ENCODE peak calls at places on chromosomes 16 and 17, in ten cellular contexts. W, E, S, L, Y, B, M, N, K and Z are unnamed samples.

GRCh38 chr16:30166202-30166902 is 17.1 kb upstream of the CORO1A start:
- DNase-seq in S (no peak), E (no peak), N (no peak), L (peak), W (no peak), K (no peak), B (no peak), M (no peak), Y (no peak), Z (peak)

GRCh38 chr17:622356-622755 is 92.3 kb downstream of the VPS53 start:
- DNase-seq in B (no peak), K (peak), E (no peak), W (peak), N (peak), S (peak), M (no peak), Y (no peak), L (peak), Z (no peak)

GRCh38 chr17:72111374-72111773 is 9.4 kb upstream of the SOX9 start:
- DNase-seq in B (no peak), W (no peak), S (no peak), N (no peak), L (no peak), K (no peak), M (no peak), Y (no peak), E (no peak), Z (no peak)

GRCh38 chr17:57286372-57287105 is 30.2 kb downstream of the MSI2 start:
- DNase-seq in L (no peak), W (peak), E (no peak), S (no peak), K (no peak), Y (no peak), B (no peak), M (no peak), N (no peak), Z (no peak)

GRCh38 chr17:55588446-55588845 is 77.2 kb upstream of the SMIM36 start:
- DNase-seq in W (no peak), Y (no peak), B (no peak), K (peak), N (peak), L (no peak), E (no peak), S (no peak), M (no peak), Z (no peak)

GRCh38 chr17:42146911-42147607 is 7.7 kb downstream of the RAB5C start:
- DNase-seq in Y (no peak), K (no peak), W (no peak), L (no peak), N (no peak), E (no peak), B (no peak), M (no peak), S (no peak), Z (no peak)

GRCh38 chr16:85245307-85246172 is 133.3 kb upstream of the CIBAR2 start:
- DNase-seq in M (peak), K (peak), E (peak), B (peak), S (no peak), N (peak), Y (no peak), W (peak), L (peak), Z (peak)

GRCh38 chr16:28923652-28924398 is 1.2 kb downstream of the RABEP2 start:
- DNase-seq in L (peak), M (no peak), N (no peak), W (no peak), E (no peak), B (no peak), K (no peak), Y (no peak), S (no peak), Z (peak)

GRCh38 chr17:77693301-77693700 is 265.2 kb upstream of the TNRC6C start:
- DNase-seq in K (no peak), L (peak), Y (no peak), N (no peak), B (no peak), S (no peak), M (no peak), E (no peak), W (no peak), Z (no peak)

GRCh38 chr16:4556112-4556511 is at the start of gene C16orf96:
- DNase-seq in W (no peak), B (no peak), S (no peak), E (no peak), N (no peak), L (peak), K (no peak), M (peak), Y (no peak), Z (no peak)

GRCh38 chr17:59853168-59853918 is 39.4 kb downstream of the TUBD1 start:
- DNase-seq in N (peak), K (peak), E (peak), B (no peak), S (peak), Y (peak), L (no peak), M (peak), W (peak), Z (peak)

GRCh38 chr16:66524601-66525164 is 25.2 kb downstream of the TK2 start:
- DNase-seq in M (no peak), W (no peak), E (no peak), B (no peak), Y (no peak), N (no peak), S (no peak), L (no peak), K (no peak), Z (peak)

GRCh38 chr17:74981979-74982662 is 5.3 kb upstream of the CDR2L start:
- DNase-seq in Y (peak), W (peak), N (peak), M (no peak), E (peak), B (peak), S (no peak), L (peak), K (peak), Z (peak)

GRCh38 chr17:60421273-60422161 is 772 bp upstream of the CHCT1 start:
- DNase-seq in S (no peak), M (peak), L (peak), K (peak), W (peak), N (peak), E (peak), B (peak), Y (peak), Z (peak)

GRCh38 chr16:55370762-55371482 is 46.9 kb downstream of the IRX6 start:
- DNase-seq in K (peak), S (peak), N (no peak), W (peak), Y (peak), M (peak), B (peak), L (peak), E (peak), Z (peak)

GRCh38 chr17:64402469-64402868 is 11.8 kb upstream of the PECAM1 start:
- DNase-seq in N (no peak), S (no peak), B (no peak), E (no peak), L (no peak), W (no peak), M (no peak), Y (no peak), K (no peak), Z (no peak)

GRCh38 chr17:10061131-10061581 is 137.2 kb downstream of the GAS7 start:
- DNase-seq in N (no peak), K (no peak), L (no peak), B (no peak), M (no peak), E (no peak), Y (no peak), W (peak), S (no peak), Z (no peak)

GRCh38 chr17:78610951-78611511 is 33.8 kb upstream of the DNAH17 start:
- DNase-seq in S (no peak), Y (no peak), M (no peak), L (no peak), E (no peak), K (no peak), B (no peak), W (no peak), N (no peak), Z (no peak)

GRCh38 chr17:62968445-62968923 is 2.4 kb downstream of the TANC2 start:
- DNase-seq in K (peak), Y (no peak), L (peak), W (peak), M (peak), S (peak), E (peak), N (peak), B (peak), Z (peak)

GRCh38 chr16:70427786-70428177 is 11.1 kb downstream of the ST3GAL2 start:
- DNase-seq in M (no peak), K (no peak), E (no peak), S (no peak), L (no peak), N (no peak), B (no peak), W (no peak), Y (no peak), Z (no peak)

GRCh38 chr17:7992924-7993323 is 9.5 kb upstream of the GUCY2D start:
- DNase-seq in E (no peak), N (no peak), W (no peak), K (no peak), Y (peak), M (no peak), L (no peak), S (no peak), B (no peak), Z (no peak)

GRCh38 chr17:77778636-77779524 is 179.6 kb upstream of the TNRC6C start:
- DNase-seq in S (no peak), M (peak), E (no peak), N (no peak), K (no peak), B (no peak), L (peak), Y (peak), W (no peak), Z (no peak)

GRCh38 chr17:47265983-47266541 is 12.4 kb downstream of the ITGB3 start:
- DNase-seq in W (peak), M (no peak), Y (no peak), E (no peak), S (peak), N (peak), L (no peak), K (peak), B (no peak), Z (no peak)

GRCh38 chr17:73820686-73821448 is 176.6 kb upstream of the SDK2 start:
- DNase-seq in M (no peak), B (peak), N (no peak), Y (no peak), K (no peak), W (no peak), S (no peak), L (no peak), E (peak), Z (no peak)

GRCh38 chr16:72937360-72937759 is 110.6 kb downstream of the ZFHX3 start:
- DNase-seq in L (no peak), M (no peak), Y (no peak), S (no peak), W (no peak), B (no peak), N (no peak), E (no peak), K (no peak), Z (no peak)

GRCh38 chr16:72938426-72939164 is 109.3 kb downstream of the ZFHX3 start:
- DNase-seq in M (peak), Y (peak), N (peak), B (no peak), L (peak), S (no peak), E (no peak), W (peak), K (peak), Z (no peak)

GRCh38 chr16:72940886-72941285 is 107.0 kb downstream of the ZFHX3 start:
- DNase-seq in M (no peak), B (no peak), E (no peak), L (no peak), Y (no peak), K (no peak), W (no peak), N (no peak), S (no peak), Z (no peak)

GRCh38 chr16:72937916-72938315 is 110.0 kb downstream of the ZFHX3 start:
- DNase-seq in W (no peak), N (no peak), B (no peak), L (no peak), M (no peak), Y (no peak), E (no peak), K (no peak), S (no peak), Z (no peak)

GRCh38 chr16:72939247-72939646 is 108.7 kb downstream of the ZFHX3 start:
- DNase-seq in E (no peak), B (no peak), K (peak), Y (no peak), W (peak), N (no peak), L (no peak), S (no peak), M (peak), Z (no peak)
- TF ChIP-seq CTCF in E (no peak), B (no peak), K (peak), Y (no peak), W (peak), N (no peak), L (peak), S (no peak), M (no peak), Z (no peak)

GRCh38 chr17:51640108-51640622 is 379.8 kb downstream of the UTP18 start:
- DNase-seq in B (no peak), W (no peak), E (no peak), M (peak), Y (no peak), S (no peak), N (no peak), L (no peak), K (no peak), Z (peak)
- TF ChIP-seq CTCF in B (peak), W (no peak), E (peak), M (no peak), Y (no peak), S (peak), N (no peak), L (no peak), K (no peak), Z (peak)

GRCh38 chr16:22225060-22225459 is 19.0 kb downstream of the EEF2K start:
- DNase-seq in Y (no peak), N (no peak), B (no peak), K (no peak), S (no peak), M (no peak), L (no peak), E (no peak), W (no peak), Z (no peak)

GRCh38 chr16:22222006-22222405 is 15.9 kb downstream of the EEF2K start:
- DNase-seq in W (no peak), N (no peak), M (no peak), B (no peak), K (no peak), Y (no peak), L (no peak), E (no peak), S (no peak), Z (no peak)

GRCh38 chr16:22220714-22221113 is 14.6 kb downstream of the EEF2K start:
- DNase-seq in L (peak), E (no peak), W (no peak), Y (peak), B (no peak), S (no peak), N (no peak), M (no peak), K (no peak), Z (no peak)

GRCh38 chr16:22220076-22220453 is 14.0 kb downstream of the EEF2K start:
- DNase-seq in S (no peak), K (peak), M (no peak), W (peak), E (no peak), L (no peak), Y (no peak), B (no peak), N (no peak), Z (no peak)

DNA sequence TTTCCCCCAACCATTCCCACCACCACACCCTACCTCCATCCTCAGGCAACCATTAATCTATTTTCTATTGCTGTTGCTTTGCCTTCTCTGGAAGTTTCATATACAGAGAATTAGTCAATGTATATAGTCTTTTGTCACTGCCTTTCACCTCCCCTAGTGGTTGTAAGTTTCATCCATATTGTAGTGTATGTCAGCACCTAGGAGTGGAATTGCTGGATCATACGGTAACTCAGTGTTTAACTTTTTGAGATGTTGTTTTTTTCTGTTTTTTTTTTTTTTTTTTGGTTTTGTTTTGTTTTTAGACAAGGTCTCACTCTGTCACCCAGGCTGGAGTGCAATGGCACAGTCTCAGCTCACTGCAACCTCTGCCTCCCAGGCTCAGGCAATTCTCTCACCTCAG is 16.9 kb downstream of the EEF2K start:
- DNase-seq in W (no peak), B (no peak), M (no peak), E (no peak), K (no peak), Y (no peak), S (no peak), L (no peak), N (no peak), Z (no peak)
- TF ChIP-seq CTCF in W (peak), B (no peak), M (no peak), E (peak), K (no peak), Y (no peak), S (no peak), L (no peak), N (no peak), Z (no peak)

DNA sequence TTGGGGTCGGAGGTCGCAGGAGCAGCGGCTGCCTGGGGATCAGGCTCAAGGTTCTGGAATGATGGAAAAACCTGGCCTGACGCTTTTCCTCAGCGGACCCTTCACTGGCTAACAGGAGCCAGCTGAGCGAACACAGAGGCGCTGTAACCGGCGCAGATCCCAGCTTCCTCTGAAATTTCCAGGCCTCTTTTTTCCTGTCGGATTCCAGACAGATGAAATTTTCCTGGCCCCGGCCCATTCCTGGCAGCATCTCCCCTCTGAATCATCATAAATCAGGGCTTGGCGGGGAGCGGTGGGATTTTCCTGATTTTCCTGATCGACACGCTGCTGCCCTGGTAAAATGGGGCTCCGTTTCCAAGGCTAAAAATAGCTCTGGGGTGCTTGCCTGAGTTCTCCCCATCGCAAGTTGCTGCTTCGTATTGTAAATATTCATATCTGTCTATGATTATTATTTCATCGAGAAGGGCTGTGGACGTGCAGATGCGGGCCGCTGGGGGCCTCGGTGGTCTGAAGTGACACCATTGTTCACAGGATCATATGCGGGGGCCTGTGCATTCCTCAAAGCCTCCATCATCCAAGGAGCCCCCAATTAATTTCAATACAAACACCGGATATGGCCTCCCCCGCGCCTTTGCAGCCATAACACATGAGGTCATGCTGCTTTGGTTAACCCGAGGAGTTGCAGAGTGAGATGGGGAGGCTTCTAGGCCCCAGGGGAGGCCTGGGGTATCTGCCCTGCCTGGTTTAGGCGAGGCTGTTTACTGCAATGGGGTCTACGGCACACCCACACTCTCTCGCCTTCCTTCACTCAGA is 45.8 kb upstream of the ETV4 start:
- DNase-seq in B (peak), L (peak), E (no peak), Y (peak), K (peak), W (peak), S (no peak), M (peak), N (peak), Z (peak)
- TF ChIP-seq CTCF in B (no peak), L (no peak), E (no peak), Y (no peak), K (peak), W (peak), S (no peak), M (no peak), N (no peak), Z (no peak)

GRCh38 chr16:83054302-83054701 is 427.5 kb downstream of the CDH13 start:
- DNase-seq in L (no peak), M (no peak), E (no peak), W (no peak), N (peak), S (no peak), B (no peak), K (peak), Y (no peak), Z (no peak)

GRCh38 chr16:83059237-83059636 is 432.5 kb downstream of the CDH13 start:
- DNase-seq in S (no peak), M (no peak), Y (no peak), W (no peak), B (peak), N (no peak), L (no peak), E (no peak), K (peak), Z (no peak)

GRCh38 chr16:83058376-83058775 is 431.6 kb downstream of the CDH13 start:
- DNase-seq in K (no peak), W (no peak), M (no peak), S (no peak), B (no peak), N (no peak), E (no peak), Y (no peak), L (no peak), Z (no peak)
- TF ChIP-seq CTCF in K (no peak), W (no peak), M (no peak), S (no peak), B (no peak), N (no peak), E (no peak), Y (no peak), L (no peak), Z (no peak)

GRCh38 chr17:82108999-82109480 is 11.0 kb upstream of the FASN start:
- DNase-seq in K (no peak), S (no peak), N (no peak), E (no peak), Y (no peak), B (no peak), M (no peak), L (peak), W (no peak), Z (no peak)

GRCh38 chr17:82106697-82107305 is 8.8 kb upstream of the FASN start:
- DNase-seq in Y (no peak), L (peak), N (no peak), W (no peak), M (no peak), K (no peak), E (no peak), S (no peak), B (no peak), Z (peak)

GRCh38 chr17:82105882-82106696 is 8.1 kb upstream of the FASN start:
- DNase-seq in L (peak), E (peak), K (peak), B (peak), Y (peak), N (no peak), S (no peak), W (peak), M (peak), Z (peak)

GRCh38 chr17:82108038-82108998 is 10.3 kb upstream of the FASN start:
- DNase-seq in Y (no peak), N (no peak), B (no peak), W (peak), M (no peak), K (peak), S (no peak), E (no peak), L (peak), Z (no peak)

GRCh38 chr17:82107341-82107860 is 9.4 kb upstream of the FASN start:
- DNase-seq in B (no peak), L (peak), W (no peak), N (no peak), M (no peak), S (no peak), Y (no peak), E (no peak), K (no peak), Z (peak)
- TF ChIP-seq CTCF in B (peak), L (no peak), W (peak), N (peak), M (no peak), S (peak), Y (no peak), E (peak), K (peak), Z (peak)